ENCODE peak calls at places on chromosomes 5 and 9, in four cellular contexts. J is RWPE1, F is globus pallidus, N is Ammon's horn. L is an unnamed sample.

GRCh38 chr5:150065346-150065745 is 21.0 kb downstream of the CSF1R start:
- DNase-seq in N (peak; percentile 59), F (peak; percentile 38), J (no peak), L (no peak)

GRCh38 chr9:12813960-12814876 is 39.4 kb downstream of the LURAP1L start:
- DNase-seq in N (peak; percentile 57), J (peak; percentile 83), F (peak; percentile 55), L (peak; percentile 78)

GRCh38 chr9:134262035-134262434 is 64.2 kb upstream of the RXRA start:
- DNase-seq in F (no peak), N (no peak), J (no peak), L (no peak)

GRCh38 chr5:123951204-123951977 is 439.4 kb downstream of the CSNK1G3 start:
- DNase-seq in J (peak; percentile 86), N (no peak), F (no peak), L (no peak)

GRCh38 chr5:129857124-129857523 is 47.1 kb upstream of the CHSY3 start:
- DNase-seq in F (no peak), N (no peak), J (no peak), L (peak; percentile 4)

GRCh38 chr5:156396063-156396829 is 69.3 kb downstream of the SGCD start:
- DNase-seq in F (no peak), N (peak; percentile 39), J (no peak), L (no peak)

GRCh38 chr5:53423724-53424123 is 56.7 kb upstream of the FST start:
- DNase-seq in F (no peak), J (no peak), N (no peak), L (no peak)

GRCh38 chr5:65391591-65391990 is 90.1 kb downstream of the ADAMTS6 start:
- DNase-seq in F (no peak), N (no peak), J (no peak), L (no peak)

GRCh38 chr5:126433708-126434107 is 10.5 kb downstream of the GRAMD2B start:
- DNase-seq in N (no peak), F (peak; percentile 70), J (no peak), L (peak; percentile 8)

GRCh38 chr5:176772271-176773210 is 37.8 kb upstream of the UNC5A start:
- DNase-seq in N (no peak), F (no peak), J (no peak), L (no peak)